ENCODE peak calls at places on chromosomes 6 and 20, in eight cellular contexts. G is NCI-H748 treated with DMSO at 0.1 percent for 48 hours; Z is hepatic stellate cell; P is GDM1; V is activated naive CD4-positive, alpha-beta T cell treated with anti-CD3 and anti-CD28 coated beads, Interleukin-2, amount 50 U/mL, for 72 hours; C is heart left ventricle; H is amniotic stem cell; E is ureter. T is an unnamed sample.

GRCh38 chr20:9635756-9636155 is 121.4 kb downstream of the LAMP5 start:
- DNase-seq in G (no peak), Z (no peak), V (no peak), H (no peak), E (no peak), C (no peak), P (no peak), T (no peak)

GRCh38 chr6:14046476-14047068 is 71.0 kb upstream of the CD83 start:
- DNase-seq in E (no peak), V (peak), G (peak), P (peak), Z (peak), C (peak), H (peak), T (no peak)

GRCh38 chr6:158707826-158708225 is 58.0 kb downstream of the SYTL3 start:
- DNase-seq in P (no peak), Z (no peak), G (no peak), C (peak), H (no peak), V (no peak), E (peak), T (no peak)

GRCh38 chr6:20589266-20589665 is 55.0 kb downstream of the CDKAL1 start:
- DNase-seq in P (no peak), G (no peak), H (no peak), E (no peak), V (no peak), C (no peak), Z (no peak), T (no peak)

GRCh38 chr20:51696304-51697118 is 71.7 kb downstream of the ATP9A start:
- DNase-seq in G (peak), H (no peak), V (no peak), E (no peak), P (no peak), Z (peak), C (no peak), T (no peak)

GRCh38 chr6:121730616-121731015 is 295.2 kb downstream of the GJA1 start:
- DNase-seq in Z (no peak), H (no peak), P (no peak), E (no peak), V (no peak), C (no peak), G (no peak), T (no peak)

GRCh38 chr6:65182681-65183080 is 524.3 kb downstream of the EYS start:
- DNase-seq in E (no peak), C (no peak), G (no peak), P (no peak), H (no peak), Z (no peak), V (no peak), T (no peak)

GRCh38 chr20:34473262-34473883 is 42.8 kb upstream of the DYNLRB1 start:
- DNase-seq in C (peak), V (peak), E (no peak), H (no peak), P (peak), G (no peak), Z (no peak), T (no peak)

GRCh38 chr6:12150812-12151432 is 138.8 kb downstream of the HIVEP1 start:
- DNase-seq in G (no peak), C (no peak), Z (no peak), H (no peak), P (no peak), E (no peak), V (peak), T (no peak)

GRCh38 chr6:79384845-79385244 is 150.4 kb upstream of the HMGN3 start:
- DNase-seq in G (peak), E (no peak), Z (no peak), H (no peak), C (no peak), V (no peak), P (no peak), T (no peak)

GRCh38 chr6:42156638-42157037 is 14.2 kb upstream of the C6orf132 start:
- DNase-seq in C (no peak), H (no peak), Z (no peak), V (no peak), G (no peak), E (no peak), P (no peak), T (no peak)

GRCh38 chr6:41596807-41597206 is 41.5 kb upstream of the MDFI start:
- DNase-seq in Z (no peak), G (no peak), V (no peak), P (no peak), C (no peak), H (no peak), E (no peak), T (no peak)

GRCh38 chr20:63957004-63957689 is 931 bp upstream of the UCKL1 start:
- DNase-seq in E (no peak), H (no peak), P (peak), V (peak), G (peak), Z (peak), C (peak), T (no peak)

GRCh38 chr20:25280051-25280573 is 32.2 kb downstream of the PYGB start:
- DNase-seq in Z (no peak), E (peak), C (peak), P (no peak), H (no peak), V (no peak), G (no peak), T (no peak)

GRCh38 chr6:100664274-100665040 is 199.7 kb upstream of the SIM1 start:
- DNase-seq in E (no peak), C (no peak), G (peak), V (no peak), Z (no peak), H (no peak), P (no peak), T (no peak)

GRCh38 chr20:62668441-62669027 is 26.2 kb downstream of the SLCO4A1 start:
- DNase-seq in H (peak), E (peak), C (peak), G (peak), P (no peak), Z (peak), V (peak), T (peak)

GRCh38 chr6:129492260-129492659 is 217.7 kb downstream of the ARHGAP18 start:
- DNase-seq in C (no peak), G (no peak), V (no peak), E (no peak), Z (no peak), H (no peak), P (no peak), T (no peak)

GRCh38 chr6:95248501-95248900 is 328.8 kb upstream of the MANEA start:
- DNase-seq in G (peak), H (no peak), V (no peak), C (no peak), Z (no peak), E (no peak), P (no peak), T (no peak)

T was measured in osteocyte.